ENCODE peak calls at places on chromosomes 5 and 9, in four cellular contexts. A is lower leg skin, O is HCT116, B is adrenal gland. E is an unnamed sample.

GRCh38 chr5:148469446-148470062 is 85.8 kb downstream of the FBXO38 start:
- DNase-seq in A (no peak), O (no peak), B (no peak), E (no peak)

GRCh38 chr5:151706906-151707305 is 20.2 kb upstream of the SPARC start:
- DNase-seq in A (no peak), O (no peak), B (no peak), E (peak)

GRCh38 chr5:81819556-81820314 is 68.8 kb upstream of the SSBP2 start:
- DNase-seq in A (no peak), O (no peak), B (no peak), E (no peak)

GRCh38 chr9:101832464-101832863 is 94.0 kb upstream of the GRIN3A start:
- DNase-seq in A (no peak), O (no peak), B (no peak), E (no peak)

GRCh38 chr5:65334077-65334476 is 147.6 kb downstream of the ADAMTS6 start:
- DNase-seq in A (no peak), O (no peak), B (no peak), E (no peak)

GRCh38 chr9:125428060-125428481 is 166.4 kb downstream of the GAPVD1 start:
- DNase-seq in A (no peak), O (peak), B (peak), E (no peak)

GRCh38 chr9:120099064-120099463 is 480.9 kb downstream of the CDK5RAP2 start:
- DNase-seq in A (no peak), O (no peak), B (no peak), E (no peak)

GRCh38 chr9:87875839-87876545 is 6.7 kb upstream of the SPATA31E1 start:
- DNase-seq in A (no peak), O (no peak), B (no peak), E (peak)

GRCh38 chr5:139764250-139764791 is 31.3 kb upstream of the PSD2 start:
- DNase-seq in A (no peak), O (no peak), B (no peak), E (no peak)

GRCh38 chr9:134858051-134858841 is 22.4 kb upstream of the FCN2 start:
- DNase-seq in A (no peak), O (no peak), B (peak), E (peak)

GRCh38 chr9:69115621-69116020 is 58.5 kb upstream of the TJP2 start:
- DNase-seq in A (no peak), O (no peak), B (no peak), E (no peak)

GRCh38 chr5:42302186-42302585 is 121.1 kb upstream of the GHR start:
- DNase-seq in A (no peak), O (no peak), B (no peak), E (no peak)

GRCh38 chr5:39452846-39453245 is 28.1 kb upstream of the DAB2 start:
- DNase-seq in A (no peak), O (no peak), B (no peak), E (no peak)

GRCh38 chr5:171579849-171580505 is 160.5 kb downstream of the FGF18 start:
- DNase-seq in A (no peak), O (no peak), B (no peak), E (peak)

GRCh38 chr5:77239126-77239741 is 28.8 kb downstream of the PDE8B start:
- DNase-seq in A (no peak), O (peak), B (no peak), E (no peak)

GRCh38 chr9:137436761-137437600 is 4.2 kb downstream of the ENTPD8 start:
- DNase-seq in A (peak), O (no peak), B (no peak), E (no peak)

GRCh38 chr5:137119321-137119720 is 379.8 kb downstream of the SPOCK1 start:
- DNase-seq in A (no peak), O (no peak), B (no peak), E (no peak)

GRCh38 chr5:116303340-116303739 is 218.5 kb downstream of the COMMD10 start:
- DNase-seq in A (no peak), O (no peak), B (peak), E (no peak)

GRCh38 chr9:92295827-92296258 is 2.3 kb upstream of the IARS1 start:
- DNase-seq in A (no peak), O (no peak), B (no peak), E (no peak)
- TF ChIP-seq POLR2A in A (no peak), O (no peak), B (no peak), E (no peak)

GRCh38 chr5:16529319-16529718 is 63.7 kb upstream of the ZNF622 start:
- DNase-seq in A (no peak), O (no peak), B (no peak), E (no peak)

GRCh38 chr5:16534280-16534679 is 68.7 kb upstream of the ZNF622 start:
- DNase-seq in A (no peak), O (no peak), B (no peak), E (no peak)

GRCh38 chr5:16531063-16531667 is 65.6 kb upstream of the ZNF622 start:
- DNase-seq in A (no peak), O (no peak), B (no peak), E (no peak)

DNA sequence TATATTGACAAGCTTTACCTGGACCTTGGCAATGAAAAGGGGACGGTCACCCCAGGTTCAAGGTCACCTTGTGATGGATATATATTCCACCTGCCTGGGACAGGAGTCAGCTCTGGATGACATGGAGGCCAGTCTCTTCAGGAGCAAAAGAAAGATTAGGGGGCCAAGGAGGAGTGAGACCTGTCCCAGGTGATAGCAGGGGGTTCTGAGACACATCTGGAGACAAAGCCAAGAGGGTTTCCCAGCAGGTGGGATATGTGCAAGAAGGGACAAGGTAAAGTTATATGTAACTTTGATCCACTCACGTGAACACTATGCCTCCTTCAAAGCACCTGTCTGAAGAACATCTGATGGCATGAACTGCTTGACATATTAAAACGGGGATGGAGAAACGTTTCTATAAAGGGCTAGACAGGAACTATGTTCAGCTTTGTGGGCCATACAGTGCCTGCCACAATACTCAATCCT is 62.8 kb upstream of the ZNF622 start:
- DNase-seq in A (no peak), O (no peak), B (no peak), E (peak)
- TF ChIP-seq POLR2A in A (no peak), O (peak), B (no peak), E (peak)

GRCh38 chr5:138352722-138353549 is 451 bp downstream of the KDM3B start:
- DNase-seq in A (peak), O (no peak), B (peak), E (peak)
- TF ChIP-seq POLR2A in A (no peak), O (no peak), B (peak), E (no peak)

DNA sequence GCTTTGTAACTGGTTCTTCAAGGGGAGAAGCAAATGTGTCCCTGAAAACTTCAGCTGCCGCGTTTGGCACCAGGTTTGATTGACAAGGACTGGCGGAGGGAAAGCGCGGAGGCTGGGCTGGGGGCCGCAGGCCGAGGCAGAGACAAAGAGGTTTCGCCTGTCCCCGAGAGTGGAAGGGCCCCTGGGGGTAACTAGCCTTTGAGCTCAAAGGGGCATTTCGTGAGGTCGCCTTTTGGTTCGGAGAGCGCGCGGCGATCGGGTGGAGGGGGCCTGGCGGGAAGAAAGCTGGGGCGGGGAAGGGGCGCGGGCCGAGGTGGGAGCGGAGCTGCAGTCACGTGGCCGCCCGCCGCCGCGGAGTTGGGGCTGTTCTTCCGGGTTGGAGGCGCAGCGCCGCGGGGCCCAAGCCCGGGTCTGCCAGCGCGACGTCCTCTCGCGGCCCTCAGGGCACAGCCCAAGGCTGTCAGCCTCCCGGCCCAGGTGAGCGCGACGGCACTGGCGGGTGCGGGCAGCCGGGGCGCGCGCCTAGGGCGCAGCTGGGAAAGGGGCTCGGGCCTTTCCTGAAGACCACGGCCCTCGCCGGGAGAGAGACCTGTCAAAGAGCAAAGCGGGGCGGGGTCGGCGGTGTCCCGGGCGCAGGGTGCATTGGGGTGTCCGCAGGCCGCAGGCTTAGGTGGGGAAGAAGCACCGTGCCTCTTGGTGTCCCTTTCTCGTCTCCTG is at the start of gene NNT:
- DNase-seq in A (peak), O (no peak), B (peak), E (peak)
- TF ChIP-seq POLR2A in A (no peak), O (no peak), B (peak), E (no peak)

DNA sequence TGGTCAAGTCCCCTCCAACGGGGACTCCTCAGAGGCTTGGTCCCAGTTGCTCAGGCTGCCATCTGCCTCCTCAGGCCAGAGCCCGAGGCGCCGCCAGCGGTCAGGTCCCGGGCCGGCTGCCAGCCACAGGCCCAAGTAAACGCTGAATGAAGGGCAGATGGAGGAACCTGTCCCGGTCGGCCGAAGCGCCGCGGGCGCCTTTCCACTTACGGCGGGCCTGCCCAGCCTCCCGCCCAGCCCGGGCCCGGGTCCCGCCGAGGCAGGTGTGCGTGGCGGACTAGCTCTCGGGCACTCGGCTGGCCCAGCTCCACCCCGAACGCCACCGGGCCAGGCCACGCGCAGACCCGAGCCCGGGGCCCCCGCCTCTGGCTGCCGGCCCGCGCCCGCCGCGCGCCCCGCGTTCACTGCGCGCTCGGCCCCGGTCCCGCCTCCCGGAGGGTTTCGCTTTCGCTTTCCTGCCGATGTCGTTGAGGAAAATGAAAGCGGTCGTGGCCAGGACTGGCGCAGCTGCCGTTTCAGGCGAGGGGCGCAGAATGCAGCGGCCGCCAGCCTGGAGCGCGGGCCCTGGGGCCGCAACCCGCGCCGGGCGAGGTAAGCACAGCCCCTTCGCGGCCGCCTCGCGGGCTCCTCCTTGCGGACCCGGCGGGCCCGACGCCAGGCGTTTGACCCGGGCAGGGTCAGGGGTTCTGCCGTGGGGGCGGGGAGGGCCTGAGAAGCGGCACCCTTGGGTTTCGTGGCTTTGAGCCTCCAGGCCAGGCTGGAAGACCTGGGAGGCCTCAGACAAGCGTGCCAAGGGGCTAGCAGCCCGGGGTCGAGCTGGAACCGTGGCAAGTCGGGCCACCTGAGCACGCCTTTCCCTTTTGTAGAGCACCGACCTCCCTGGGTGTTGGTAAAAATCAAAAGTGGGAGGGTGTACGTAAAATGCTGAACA is 41.2 kb downstream of the SLC22A5 start:
- DNase-seq in A (peak), O (no peak), B (peak), E (peak)
- TF ChIP-seq POLR2A in A (no peak), O (no peak), B (peak), E (no peak)